ENCODE peak calls at places on chromosomes 11 and 22, in seven cellular contexts. W, R, P, A, J, G and S are unnamed samples.

GRCh38 chr11:5204787-5205186 is 4.3 kb upstream of the OR51V1 start:
- DNase-seq in W (peak; percentile 66), R (peak; percentile 81), P (no peak), A (no peak), J (peak; percentile 34), G (no peak), S (peak; percentile 52)

GRCh38 chr11:19259487-19260345 is 19.0 kb upstream of the E2F8 start:
- DNase-seq in W (peak; percentile 53), R (peak; percentile 63), P (peak; percentile 81), A (peak; percentile 18), J (peak; percentile 62), G (peak; percentile 17), S (peak; percentile 70)

GRCh38 chr22:45329536-45329936 is 19.8 kb downstream of the FAM118A start:
- DNase-seq in W (no peak), R (no peak), P (no peak), A (peak; percentile 58), J (no peak), G (peak; percentile 78), S (no peak)

GRCh38 chr22:50561401-50562074 is 1.2 kb downstream of the SYCE3 start:
- DNase-seq in W (no peak), R (no peak), P (no peak), A (no peak), J (no peak), G (no peak), S (no peak)

GRCh38 chr22:30305519-30305905 is 16.2 kb upstream of the CASTOR1 start:
- DNase-seq in W (no peak), R (peak; percentile 42), P (peak; percentile 69), A (no peak), J (peak; percentile 74), G (no peak), S (peak; percentile 76)

GRCh38 chr11:6200975-6201374 is 2.0 kb downstream of the OR52W1 start:
- DNase-seq in W (no peak), R (no peak), P (no peak), A (no peak), J (peak; percentile 97), G (no peak), S (no peak)

GRCh38 chr11:45652781-45653180 is 12.6 kb downstream of the CHST1 start:
- DNase-seq in W (no peak), R (peak; percentile 82), P (no peak), A (no peak), J (no peak), G (no peak), S (no peak)

GRCh38 chr11:115741376-115741775 is 237.2 kb upstream of the CADM1 start:
- DNase-seq in W (no peak), R (no peak), P (no peak), A (peak; percentile 58), J (no peak), G (no peak), S (no peak)

GRCh38 chr11:77418981-77419592 is 54.8 kb downstream of the PAK1 start:
- DNase-seq in W (no peak), R (peak; percentile 26), P (no peak), A (no peak), J (peak; percentile 76), G (no peak), S (no peak)

GRCh38 chr11:115499891-115500290 is 4.3 kb downstream of the CADM1 start:
- DNase-seq in W (no peak), R (no peak), P (no peak), A (no peak), J (no peak), G (no peak), S (no peak)

GRCh38 chr22:48444320-48445112 is 1383.2 kb downstream of the BRD1 start:
- DNase-seq in W (no peak), R (no peak), P (no peak), A (no peak), J (no peak), G (no peak), S (no peak)

GRCh38 chr11:13959001-13959400 is 3.5 kb upstream of the SPON1 start:
- DNase-seq in W (no peak), R (no peak), P (no peak), A (no peak), J (no peak), G (no peak), S (no peak)

GRCh38 chr11:7439921-7440320 is 45.4 kb upstream of the OLFML1 start:
- DNase-seq in W (no peak), R (no peak), P (no peak), A (no peak), J (no peak), G (no peak), S (no peak)

GRCh38 chr22:36350751-36351594 is 36.8 kb downstream of the MYH9 start:
- DNase-seq in W (peak; percentile 67), R (peak; percentile 92), P (no peak), A (no peak), J (no peak), G (no peak), S (no peak)

GRCh38 chr11:41878158-41878557 is 418.7 kb upstream of the LRRC4C start:
- DNase-seq in W (no peak), R (peak; percentile 6), P (no peak), A (no peak), J (no peak), G (no peak), S (no peak)

GRCh38 chr11:100887659-100888058 is 200.6 kb downstream of the ARHGAP42 start:
- DNase-seq in W (no peak), R (no peak), P (no peak), A (no peak), J (no peak), G (no peak), S (no peak)

GRCh38 chr11:77141034-77141433 is 13.0 kb downstream of the MYO7A start:
- DNase-seq in W (no peak), R (peak; percentile 71), P (no peak), A (peak; percentile 42), J (no peak), G (no peak), S (peak; percentile 39)

GRCh38 chr11:96256604-96257003 is 86.4 kb downstream of the MAML2 start:
- DNase-seq in W (no peak), R (no peak), P (no peak), A (no peak), J (no peak), G (no peak), S (no peak)

GRCh38 chr11:793556-793955 is 3.7 kb upstream of the CEND1 start:
- DNase-seq in W (no peak), R (no peak), P (no peak), A (no peak), J (no peak), G (no peak), S (no peak)

GRCh38 chr11:20887137-20887536 is 217.8 kb downstream of the NELL1 start:
- DNase-seq in W (no peak), R (no peak), P (no peak), A (no peak), J (no peak), G (no peak), S (no peak)

GRCh38 chr22:39832627-39833074 is 60.9 kb downstream of the ENTHD1 start:
- DNase-seq in W (no peak), R (no peak), P (no peak), A (no peak), J (no peak), G (no peak), S (no peak)

GRCh38 chr11:128934351-128934750 is 8.3 kb downstream of the TP53AIP1 start:
- DNase-seq in W (no peak), R (no peak), P (no peak), A (no peak), J (no peak), G (no peak), S (no peak)

GRCh38 chr22:19232620-19233019 is 54.1 kb upstream of the SLC25A1 start:
- DNase-seq in W (no peak), R (no peak), P (no peak), A (peak; percentile 61), J (no peak), G (no peak), S (no peak)

GRCh38 chr11:2304156-2305139 is 2.6 kb downstream of the TSPAN32 start:
- DNase-seq in W (no peak), R (no peak), P (peak; percentile 58), A (no peak), J (no peak), G (no peak), S (no peak)

GRCh38 chr22:30308518-30309230 is 18.1 kb downstream of the TBC1D10A start:
- DNase-seq in W (no peak), R (peak; percentile 79), P (no peak), A (no peak), J (no peak), G (no peak), S (no peak)

GRCh38 chr22:18035740-18036139 is 11.4 kb upstream of the MICAL3 start:
- DNase-seq in W (no peak), R (no peak), P (no peak), A (no peak), J (no peak), G (no peak), S (no peak)

GRCh38 chr11:122146475-122146874 is 30.5 kb upstream of the BLID start:
- DNase-seq in W (no peak), R (peak; percentile 51), P (no peak), A (no peak), J (no peak), G (no peak), S (peak; percentile 63)

GRCh38 chr11:18749681-18750319 is 23.8 kb upstream of the IGSF22 start:
- DNase-seq in W (peak; percentile 78), R (peak; percentile 64), P (no peak), A (no peak), J (no peak), G (peak; percentile 10), S (peak; percentile 87)

GRCh38 chr11:130871616-130872015 is 44.7 kb downstream of the SNX19 start:
- DNase-seq in W (no peak), R (no peak), P (no peak), A (no peak), J (no peak), G (no peak), S (no peak)

GRCh38 chr22:19503869-19504268 is 20.3 kb downstream of the CLDN5 start:
- DNase-seq in W (no peak), R (no peak), P (peak; percentile 57), A (no peak), J (no peak), G (no peak), S (no peak)

GRCh38 chr11:125079151-125079877 is 16.2 kb downstream of the SLC37A2 start:
- DNase-seq in W (no peak), R (no peak), P (no peak), A (no peak), J (no peak), G (no peak), S (peak; percentile 42)

GRCh38 chr22:38477515-38477914 is 9.6 kb downstream of the KDELR3 start:
- DNase-seq in W (peak; percentile 17), R (no peak), P (no peak), A (no peak), J (no peak), G (no peak), S (no peak)

GRCh38 chr11:11977206-11977938 is 31.1 kb downstream of the DKK3 start:
- DNase-seq in W (peak; percentile 90), R (peak; percentile 93), P (no peak), A (no peak), J (no peak), G (no peak), S (peak; percentile 74)

GRCh38 chr11:108620958-108621772 is 27.6 kb upstream of the EXPH5 start:
- DNase-seq in W (no peak), R (no peak), P (no peak), A (no peak), J (no peak), G (no peak), S (no peak)

GRCh38 chr11:111977141-111978027 is 40.2 kb downstream of the DIXDC1 start:
- DNase-seq in W (peak; percentile 35), R (peak; percentile 22), P (peak; percentile 66), A (peak; percentile 47), J (no peak), G (peak; percentile 74), S (peak; percentile 26)

GRCh38 chr22:46054091-46054877 is 77.3 kb upstream of the WNT7B start:
- DNase-seq in W (peak; percentile 65), R (peak; percentile 83), P (peak; percentile 72), A (no peak), J (peak; percentile 54), G (no peak), S (peak; percentile 84)

GRCh38 chr11:116517584-116517983 is 255.2 kb downstream of the BUD13 start:
- DNase-seq in W (no peak), R (no peak), P (no peak), A (no peak), J (no peak), G (no peak), S (no peak)

GRCh38 chr22:38338772-38339379 is 21.6 kb upstream of the CSNK1E start:
- DNase-seq in W (no peak), R (no peak), P (no peak), A (no peak), J (peak; percentile 40), G (no peak), S (no peak)